ENCODE peak calls at places on chromosome 15, in nine cellular contexts. Y is fibroblast of pulmonary artery, L is heart right ventricle, J is IMR-90, E is SJSA1, N is astrocyte of the spinal cord, G is brain microvascular endothelial cell, Z is AG04450, F is HepG2. O is an unnamed sample.

GRCh38 chr15:58357529-58358476 is 74.0 kb upstream of the LIPC start:
- DNase-seq in Y (peak), L (no peak), J (peak), E (no peak), N (no peak), G (peak), Z (no peak), F (no peak), O (no peak)

GRCh38 chr15:85112997-85113396 is 131.3 kb downstream of the PDE8A start:
- DNase-seq in Y (no peak), L (no peak), J (no peak), E (no peak), N (no peak), G (no peak), Z (no peak), F (no peak), O (no peak)

GRCh38 chr15:56918907-56919707 is 663 bp downstream of the TCF12 start:
- DNase-seq in Y (peak), L (peak), J (peak), E (peak), N (peak), G (peak), Z (no peak), F (peak), O (no peak)

GRCh38 chr15:29139540-29140459 is 129.8 kb downstream of the NSMCE3 start:
- DNase-seq in Y (peak), L (no peak), J (peak), E (peak), N (peak), G (peak), Z (no peak), F (no peak), O (no peak)

GRCh38 chr15:78391781-78392180 is 46.2 kb upstream of the IREB2 start:
- DNase-seq in Y (no peak), L (no peak), J (no peak), E (no peak), N (no peak), G (no peak), Z (no peak), F (no peak), O (no peak)

GRCh38 chr15:68112711-68113110 is 58.6 kb downstream of the PIAS1 start:
- DNase-seq in Y (no peak), L (no peak), J (peak), E (no peak), N (no peak), G (no peak), Z (no peak), F (no peak), O (no peak)

GRCh38 chr15:38263996-38264395 is 11.4 kb downstream of the SPRED1 start:
- DNase-seq in Y (no peak), L (no peak), J (peak), E (no peak), N (no peak), G (peak), Z (peak), F (no peak), O (no peak)

GRCh38 chr15:72482275-72482674 is 8.1 kb downstream of the ARIH1 start:
- DNase-seq in Y (no peak), L (no peak), J (no peak), E (no peak), N (no peak), G (no peak), Z (no peak), F (no peak), O (no peak)

GRCh38 chr15:84934942-84935729 is 46.5 kb upstream of the PDE8A start:
- DNase-seq in Y (no peak), L (no peak), J (no peak), E (no peak), N (no peak), G (no peak), Z (no peak), F (peak), O (no peak)

GRCh38 chr15:67822537-67823370 is 2.6 kb upstream of the SKOR1 start:
- DNase-seq in Y (no peak), L (no peak), J (no peak), E (no peak), N (no peak), G (no peak), Z (no peak), F (no peak), O (no peak)

GRCh38 chr15:80844011-80844732 is 65.0 kb downstream of the CEMIP start:
- DNase-seq in Y (peak), L (no peak), J (peak), E (no peak), N (peak), G (peak), Z (peak), F (peak), O (no peak)

GRCh38 chr15:31265090-31265870 is 61.4 kb upstream of the KLF13 start:
- DNase-seq in Y (no peak), L (peak), J (no peak), E (no peak), N (no peak), G (no peak), Z (no peak), F (peak), O (no peak)

GRCh38 chr15:51672100-51672731 is 9.1 kb upstream of the SCG3 start:
- DNase-seq in Y (no peak), L (peak), J (no peak), E (no peak), N (no peak), G (no peak), Z (no peak), F (no peak), O (no peak)

GRCh38 chr15:74653426-74654082 is 37.9 kb downstream of the CLK3 start:
- DNase-seq in Y (peak), L (peak), J (peak), E (peak), N (peak), G (peak), Z (no peak), F (no peak), O (no peak)

GRCh38 chr15:58346361-58346760 is 85.4 kb upstream of the LIPC start:
- DNase-seq in Y (peak), L (no peak), J (no peak), E (peak), N (no peak), G (no peak), Z (no peak), F (no peak), O (no peak)

GRCh38 chr15:73792429-73792828 is 39.3 kb upstream of the INSYN1 start:
- DNase-seq in Y (no peak), L (no peak), J (no peak), E (no peak), N (no peak), G (no peak), Z (no peak), F (no peak), O (no peak)

GRCh38 chr15:67072951-67073350 is 7.5 kb downstream of the SMAD3 start:
- DNase-seq in Y (no peak), L (no peak), J (peak), E (peak), N (no peak), G (no peak), Z (no peak), F (no peak), O (no peak)

GRCh38 chr15:88882745-88883144 is 12.6 kb downstream of the HAPLN3 start:
- DNase-seq in Y (peak), L (no peak), J (peak), E (peak), N (peak), G (peak), Z (no peak), F (no peak), O (no peak)

GRCh38 chr15:90529369-90530249 is at the start of gene CRTC3:
- DNase-seq in Y (peak), L (peak), J (peak), E (peak), N (peak), G (peak), Z (no peak), F (no peak), O (no peak)

GRCh38 chr15:96323250-96324162 is 7.0 kb upstream of the NR2F2 start:
- DNase-seq in Y (no peak), L (no peak), J (no peak), E (no peak), N (peak), G (no peak), Z (no peak), F (no peak), O (no peak)

GRCh38 chr15:27410986-27411385 is 440.0 kb downstream of the GABRG3 start:
- DNase-seq in Y (no peak), L (no peak), J (no peak), E (no peak), N (peak), G (no peak), Z (no peak), F (no peak), O (no peak)

GRCh38 chr15:100438570-100438969 is 90.2 kb downstream of the CERS3 start:
- DNase-seq in Y (peak), L (peak), J (no peak), E (no peak), N (no peak), G (peak), Z (no peak), F (no peak), O (peak)

GRCh38 chr15:57563416-57563815 is 28.3 kb upstream of the MYZAP start:
- DNase-seq in Y (no peak), L (no peak), J (no peak), E (no peak), N (no peak), G (no peak), Z (no peak), F (no peak), O (no peak)

GRCh38 chr15:49900036-49900435 is 219.0 kb downstream of the ATP8B4 start:
- DNase-seq in Y (peak), L (no peak), J (peak), E (no peak), N (no peak), G (no peak), Z (no peak), F (no peak), O (no peak)

GRCh38 chr15:99963096-99963825 is 230.0 kb upstream of the LYSMD4 start:
- DNase-seq in Y (peak), L (no peak), J (no peak), E (no peak), N (no peak), G (no peak), Z (no peak), F (no peak), O (no peak)

GRCh38 chr15:90322531-90322930 is 29.6 kb upstream of the ZNF774 start:
- DNase-seq in Y (no peak), L (no peak), J (no peak), E (peak), N (no peak), G (no peak), Z (no peak), F (no peak), O (no peak)

GRCh38 chr15:57382222-57382621 is 5.9 kb downstream of the CGNL1 start:
- DNase-seq in Y (no peak), L (no peak), J (no peak), E (no peak), N (no peak), G (no peak), Z (no peak), F (peak), O (no peak)

GRCh38 chr15:81357178-81357686 is 16.8 kb downstream of the TMC3 start:
- DNase-seq in Y (no peak), L (no peak), J (no peak), E (no peak), N (no peak), G (no peak), Z (no peak), F (peak), O (no peak)

GRCh38 chr15:44726568-44727461 is 9.5 kb upstream of the TRIM69 start:
- DNase-seq in Y (peak), L (peak), J (peak), E (peak), N (peak), G (peak), Z (peak), F (peak), O (peak)

GRCh38 chr15:77753238-77753873 is 120.6 kb upstream of the LINGO1 start:
- DNase-seq in Y (peak), L (no peak), J (peak), E (no peak), N (peak), G (peak), Z (no peak), F (peak), O (no peak)

GRCh38 chr15:88701561-88702095 is 62.8 kb downstream of the ISG20 start:
- DNase-seq in Y (peak), L (no peak), J (no peak), E (no peak), N (no peak), G (no peak), Z (no peak), F (peak), O (no peak)

GRCh38 chr15:39367591-39367990 is 213.3 kb upstream of the THBS1 start:
- DNase-seq in Y (no peak), L (no peak), J (no peak), E (peak), N (no peak), G (no peak), Z (no peak), F (no peak), O (no peak)

GRCh38 chr15:100932676-100933348 is 13.7 kb downstream of the LRRK1 start:
- DNase-seq in Y (no peak), L (no peak), J (no peak), E (peak), N (no peak), G (no peak), Z (no peak), F (no peak), O (no peak)

GRCh38 chr15:100093211-100094126 is 248.3 kb downstream of the ADAMTS17 start:
- DNase-seq in Y (peak), L (no peak), J (peak), E (no peak), N (peak), G (peak), Z (peak), F (no peak), O (no peak)

GRCh38 chr15:34853001-34853758 is 57.8 kb upstream of the ACTC1 start:
- DNase-seq in Y (peak), L (no peak), J (peak), E (no peak), N (peak), G (no peak), Z (no peak), F (no peak), O (peak)

GRCh38 chr15:42775431-42775830 is 38.5 kb upstream of the CDAN1 start:
- DNase-seq in Y (no peak), L (no peak), J (no peak), E (no peak), N (no peak), G (no peak), Z (no peak), F (no peak), O (no peak)

GRCh38 chr15:66066005-66066404 is 187.5 kb downstream of the MEGF11 start:
- DNase-seq in Y (no peak), L (no peak), J (no peak), E (no peak), N (no peak), G (no peak), Z (no peak), F (no peak), O (no peak)

GRCh38 chr15:60119101-60119500 is 115.0 kb downstream of the FOXB1 start:
- DNase-seq in Y (no peak), L (no peak), J (no peak), E (peak), N (no peak), G (no peak), Z (no peak), F (no peak), O (no peak)
- H3K4me3 ChIP-seq in Y (no peak), L (no peak), J (no peak), E (no peak), N (no peak), G (no peak), Z (no peak), F (no peak), O (no peak)

GRCh38 chr15:60257760-60258159 is 140.0 kb downstream of the ANXA2 start:
- DNase-seq in Y (no peak), L (no peak), J (no peak), E (no peak), N (no peak), G (no peak), Z (no peak), F (no peak), O (no peak)

DNA sequence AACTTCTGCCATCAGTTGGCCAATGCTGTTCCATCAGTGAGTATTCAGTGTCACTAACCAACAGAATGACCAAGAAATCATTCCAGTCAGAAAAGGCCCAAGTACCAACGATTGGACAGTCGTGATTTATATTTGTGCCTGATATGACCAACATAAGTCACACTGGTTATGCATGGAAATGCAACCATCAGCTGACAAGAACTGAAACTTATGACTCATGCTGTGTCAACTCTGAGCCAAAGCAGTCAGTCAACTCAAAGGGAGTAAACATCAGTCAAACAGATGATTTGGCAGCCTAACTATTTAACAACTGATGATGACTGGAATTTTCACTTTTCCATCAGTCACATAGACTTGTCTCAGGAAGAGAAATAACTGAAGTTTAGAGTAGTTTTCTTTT is 142.4 kb downstream of the ANXA2 start:
- DNase-seq in Y (no peak), L (no peak), J (no peak), E (peak), N (no peak), G (peak), Z (no peak), F (peak), O (no peak)
- H3K4me3 ChIP-seq in Y (no peak), L (no peak), J (no peak), E (no peak), N (no peak), G (no peak), Z (no peak), F (no peak), O (no peak)

DNA sequence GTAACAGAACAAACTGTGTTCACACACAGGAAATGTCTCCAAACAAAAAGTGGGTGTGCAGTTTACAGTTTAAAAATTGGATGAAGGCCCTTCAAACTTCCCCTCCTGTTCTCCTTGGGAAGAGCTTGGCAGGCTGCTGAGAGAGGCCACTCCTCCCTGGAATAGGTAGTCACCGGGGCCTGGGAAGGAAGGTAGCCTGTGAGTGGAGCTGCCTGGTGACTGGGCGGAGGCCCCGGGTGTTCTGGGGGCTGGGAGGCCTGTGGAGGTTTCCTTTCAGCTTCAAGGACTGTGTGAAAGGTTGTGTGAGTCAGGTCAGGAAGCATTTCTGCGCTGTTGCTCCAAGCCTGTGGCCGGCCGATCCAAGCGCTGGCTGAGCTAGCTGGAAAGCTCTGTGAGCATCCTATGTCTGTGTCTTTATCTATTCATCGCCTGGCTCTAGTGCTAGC is 14.1 kb downstream of the SLCO3A1 start:
- DNase-seq in Y (peak), L (peak), J (peak), E (no peak), N (peak), G (peak), Z (peak), F (no peak), O (peak)
- H3K4me3 ChIP-seq in Y (peak), L (peak), J (no peak), E (no peak), N (no peak), G (no peak), Z (no peak), F (no peak), O (no peak)

GRCh38 chr15:94154255-94154654 is 77.1 kb upstream of the MCTP2 start:
- DNase-seq in Y (no peak), L (no peak), J (no peak), E (no peak), N (no peak), G (no peak), Z (no peak), F (no peak), O (no peak)
- H3K4me3 ChIP-seq in Y (no peak), L (no peak), J (no peak), E (no peak), N (no peak), G (no peak), Z (no peak), F (no peak), O (no peak)

GRCh38 chr15:63504247-63504978 is at the start of gene USP3:
- DNase-seq in Y (peak), L (peak), J (peak), E (peak), N (peak), G (peak), Z (peak), F (peak), O (peak)

GRCh38 chr15:63504979-63505841 is 817 bp downstream of the USP3 start:
- DNase-seq in Y (peak), L (peak), J (peak), E (peak), N (peak), G (peak), Z (no peak), F (peak), O (no peak)

GRCh38 chr15:63505842-63506222 is 1.4 kb downstream of the USP3 start:
- DNase-seq in Y (no peak), L (no peak), J (no peak), E (no peak), N (no peak), G (no peak), Z (no peak), F (no peak), O (no peak)

GRCh38 chr15:63507878-63508818 is 3.8 kb downstream of the USP3 start:
- DNase-seq in Y (no peak), L (no peak), J (no peak), E (no peak), N (no peak), G (no peak), Z (no peak), F (no peak), O (no peak)

DNA sequence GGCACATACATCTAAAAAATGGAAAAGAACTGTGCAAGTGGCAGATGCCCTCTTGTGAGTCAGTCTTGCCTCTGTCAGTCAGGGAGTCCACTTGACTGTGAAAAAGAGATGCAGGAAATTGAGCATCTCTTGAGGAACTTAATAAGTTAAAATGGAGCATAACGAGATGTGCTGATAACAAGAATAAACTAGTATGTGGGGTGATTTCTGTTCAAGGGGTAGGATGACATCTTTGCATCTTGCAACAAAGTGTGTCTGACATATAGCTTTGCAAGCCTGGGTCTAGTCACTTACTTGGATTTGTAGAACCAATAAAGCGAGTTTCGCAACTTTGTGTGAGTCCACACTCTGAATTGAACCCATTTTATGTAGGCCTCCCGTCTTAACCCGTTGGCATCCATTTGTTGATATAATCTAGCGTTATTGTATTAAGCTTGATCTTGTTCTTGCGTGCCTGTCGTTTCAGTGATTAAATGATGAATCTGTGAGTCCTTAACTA is 2.2 kb downstream of the USP3 start:
- DNase-seq in Y (no peak), L (no peak), J (no peak), E (no peak), N (no peak), G (no peak), Z (no peak), F (peak), O (no peak)
- H3K4me3 ChIP-seq in Y (peak), L (peak), J (no peak), E (no peak), N (no peak), G (peak), Z (peak), F (peak), O (no peak)

GRCh38 chr15:98417346-98417745 is 231.0 kb upstream of the IGF1R start:
- DNase-seq in Y (no peak), L (no peak), J (no peak), E (no peak), N (no peak), G (no peak), Z (no peak), F (no peak), O (no peak)

GRCh38 chr15:98419173-98419814 is 229.0 kb upstream of the IGF1R start:
- DNase-seq in Y (no peak), L (no peak), J (no peak), E (no peak), N (no peak), G (no peak), Z (no peak), F (no peak), O (no peak)

GRCh38 chr15:98421419-98422085 is 226.8 kb upstream of the IGF1R start:
- DNase-seq in Y (peak), L (peak), J (peak), E (peak), N (peak), G (peak), Z (no peak), F (peak), O (no peak)

GRCh38 chr15:98422086-98422478 is 226.3 kb upstream of the IGF1R start:
- DNase-seq in Y (no peak), L (no peak), J (no peak), E (no peak), N (no peak), G (no peak), Z (no peak), F (no peak), O (no peak)

DNA sequence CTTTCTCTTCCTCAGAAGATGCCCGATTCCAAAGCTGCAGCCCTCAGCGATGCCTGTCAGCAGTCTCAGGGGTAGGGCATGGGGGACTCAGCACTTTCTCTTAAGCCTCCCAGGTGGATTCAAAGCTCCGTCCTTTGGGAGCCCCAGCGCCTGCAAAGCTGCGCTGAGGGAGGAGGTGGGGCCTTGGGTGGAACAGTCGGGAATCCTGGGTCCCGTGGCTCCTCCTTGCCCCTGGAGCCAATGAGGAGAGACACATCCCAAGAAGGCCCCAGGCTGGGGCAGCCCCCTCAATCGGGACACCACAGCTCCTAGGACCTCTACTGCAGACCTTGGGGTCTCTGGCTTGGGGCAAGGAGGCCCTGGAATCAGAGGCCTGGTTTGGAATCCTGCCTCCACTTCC is 227.5 kb upstream of the IGF1R start:
- DNase-seq in Y (no peak), L (no peak), J (no peak), E (no peak), N (no peak), G (no peak), Z (no peak), F (no peak), O (no peak)
- H3K4me3 ChIP-seq in Y (no peak), L (peak), J (no peak), E (no peak), N (no peak), G (no peak), Z (no peak), F (no peak), O (no peak)

O was measured in skeletal muscle cell.